ENCODE peak calls at places on chromosomes 13 and 19, in nine cellular contexts. J is epithelial cell of prostate; X is epithelial cell of esophagus; G is T-helper 9 cell; W is GM18507; I is iris pigment epithelial cell; P is progenitor cell of endocrine pancreas; Y is activated T-cell treated with anti-CD3 and anti-CD28 coated beads, Interleukin-2, amount 50 U/mL, for 48 hours; Z is neural progenitor cell. N is an unnamed sample.
A peak's percentile ranks its signal among the peaks of the same experiment; 100 is the strongest.

GRCh38 chr13:19587635-19588300 is 26.4 kb upstream of the TPTE2 start:
- DNase-seq in Z (no peak), X (peak; percentile 54), I (peak; percentile 72), Y (peak; percentile 28), W (no peak), G (no peak), J (no peak), P (no peak), N (no peak)

GRCh38 chr19:19445911-19446361 is 40.5 kb downstream of the GATAD2A start:
- DNase-seq in Z (no peak), X (peak; percentile 55), G (no peak), J (no peak), Y (no peak), P (no peak), I (no peak), W (no peak), N (peak; percentile 34)

GRCh38 chr19:45767881-45768643 is 990 bp downstream of the SIX5 start:
- DNase-seq in P (peak; percentile 57), G (no peak), I (peak; percentile 86), W (no peak), J (no peak), Y (peak; percentile 66), X (peak; percentile 72), Z (peak; percentile 83), N (no peak)

GRCh38 chr19:34677386-34678084 is at the start of gene ZNF302:
- DNase-seq in J (peak; percentile 81), G (peak; percentile 86), P (peak; percentile 90), Y (peak; percentile 97), Z (peak; percentile 99), W (peak; percentile 82), X (peak; percentile 98), I (peak; percentile 99), N (peak; percentile 91)

GRCh38 chr19:29442910-29443309 is 82.9 kb upstream of the VSTM2B start:
- DNase-seq in J (no peak), Y (no peak), P (no peak), W (no peak), X (no peak), Z (no peak), I (no peak), G (no peak), N (no peak)

GRCh38 chr13:110978390-110978789 is 63.5 kb upstream of the ANKRD10 start:
- DNase-seq in P (no peak), W (no peak), X (no peak), G (no peak), Z (no peak), I (no peak), J (no peak), Y (no peak), N (no peak)

GRCh38 chr19:37007587-37008220 is 70.5 kb upstream of the ZNF420 start:
- DNase-seq in W (no peak), X (no peak), P (no peak), I (peak; percentile 77), G (peak; percentile 19), J (no peak), Y (peak; percentile 56), Z (no peak), N (peak; percentile 22)

GRCh38 chr13:109105899-109106298 is 476.5 kb downstream of the MYO16 start:
- DNase-seq in J (no peak), P (no peak), X (peak; percentile 33), Z (no peak), W (no peak), I (peak; percentile 58), Y (no peak), G (no peak), N (no peak)

GRCh38 chr13:73254827-73255226 is 196.0 kb downstream of the KLF5 start:
- DNase-seq in G (no peak), J (no peak), X (peak; percentile 66), W (no peak), Y (no peak), I (peak; percentile 12), P (no peak), Z (no peak), N (no peak)

GRCh38 chr13:79767126-79767525 is 286.2 kb downstream of the NDFIP2 start:
- DNase-seq in G (no peak), P (no peak), Y (no peak), J (no peak), Z (no peak), X (peak; percentile 5), I (peak; percentile 18), W (no peak), N (no peak)